ENCODE peak calls at places on chromosomes 2 and 18, in four cellular contexts. J, P, C and S are unnamed samples.

GRCh38 chr18:63111549-63112402 is 207.8 kb downstream of the BCL2 start:
- DNase-seq in J (no peak), P (peak), C (peak), S (no peak)

GRCh38 chr2:143345887-143346612 is 216.8 kb downstream of the ARHGAP15 start:
- DNase-seq in C (no peak), J (no peak), P (no peak), S (no peak)

GRCh38 chr18:68714356-68714706 is 577 bp downstream of the TMX3 start:
- DNase-seq in J (no peak), C (peak), P (no peak), S (no peak)

GRCh38 chr2:149040451-149040850 is 2.0 kb downstream of the LYPD6B start:
- DNase-seq in P (no peak), J (no peak), C (peak), S (no peak)

GRCh38 chr2:109549016-109549595 is 64.7 kb downstream of the SEPTIN10 start:
- DNase-seq in P (no peak), C (no peak), J (no peak), S (no peak)

GRCh38 chr2:144389151-144389929 is 130.6 kb downstream of the ZEB2 start:
- DNase-seq in J (no peak), P (no peak), C (no peak), S (peak)

GRCh38 chr2:148253716-148254115 is 232.8 kb downstream of the MBD5 start:
- DNase-seq in J (no peak), P (no peak), C (no peak), S (peak)

GRCh38 chr18:394276-394996 is 106.1 kb downstream of the COLEC12 start:
- DNase-seq in P (no peak), C (no peak), J (peak), S (no peak)

GRCh38 chr18:69127844-69128486 is 272.7 kb upstream of the DOK6 start:
- DNase-seq in P (peak), J (peak), C (no peak), S (no peak)

GRCh38 chr2:164066095-164066494 is 330.3 kb upstream of the FIGN start:
- DNase-seq in P (no peak), J (no peak), C (no peak), S (no peak)

GRCh38 chr2:100185105-100185504 is 42.7 kb upstream of the AFF3 start:
- DNase-seq in J (no peak), C (no peak), P (no peak), S (no peak)

GRCh38 chr2:118105497-118105896 is 17.2 kb downstream of the INSIG2 start:
- DNase-seq in J (no peak), C (no peak), P (no peak), S (no peak)

GRCh38 chr2:15311201-15311882 is 249.8 kb downstream of the NBAS start:
- DNase-seq in C (peak), P (no peak), J (peak), S (no peak)

GRCh38 chr2:100286318-100286717 is 36.0 kb downstream of the LONRF2 start:
- DNase-seq in J (peak), P (no peak), C (no peak), S (no peak)

GRCh38 chr2:98654702-98655488 is 46.5 kb downstream of the UNC50 start:
- DNase-seq in J (no peak), C (no peak), P (no peak), S (no peak)

GRCh38 chr2:101119431-101119830 is 31.8 kb downstream of the TBC1D8 start:
- DNase-seq in P (peak), C (peak), J (peak), S (peak)

GRCh38 chr18:48955528-48956261 is 4.9 kb upstream of the SMAD7 start:
- DNase-seq in P (peak), C (peak), J (peak), S (peak)

GRCh38 chr2:165871025-165871424 is 77.0 kb upstream of the GALNT3 start:
- DNase-seq in J (no peak), C (no peak), P (no peak), S (no peak)

GRCh38 chr2:165863816-165864221 is 69.8 kb upstream of the GALNT3 start:
- DNase-seq in C (no peak), J (no peak), P (no peak), S (no peak)

GRCh38 chr2:165870346-165870745 is 76.3 kb upstream of the GALNT3 start:
- DNase-seq in P (no peak), C (no peak), J (no peak), S (no peak)

GRCh38 chr2:165864353-165864752 is 70.3 kb upstream of the GALNT3 start:
- DNase-seq in P (no peak), C (no peak), J (no peak), S (no peak)

GRCh38 chr2:165868211-165868610 is 74.2 kb upstream of the GALNT3 start:
- DNase-seq in C (peak), P (peak), J (no peak), S (no peak)
- TF ChIP-seq CTCF in C (no peak), P (no peak), J (no peak), S (no peak)

GRCh38 chr2:198498048-198498447 is 693.7 kb downstream of the PLCL1 start:
- DNase-seq in C (no peak), P (no peak), J (no peak), S (no peak)

GRCh38 chr2:198494940-198495339 is 690.5 kb downstream of the PLCL1 start:
- DNase-seq in C (no peak), J (no peak), P (no peak), S (no peak)

DNA sequence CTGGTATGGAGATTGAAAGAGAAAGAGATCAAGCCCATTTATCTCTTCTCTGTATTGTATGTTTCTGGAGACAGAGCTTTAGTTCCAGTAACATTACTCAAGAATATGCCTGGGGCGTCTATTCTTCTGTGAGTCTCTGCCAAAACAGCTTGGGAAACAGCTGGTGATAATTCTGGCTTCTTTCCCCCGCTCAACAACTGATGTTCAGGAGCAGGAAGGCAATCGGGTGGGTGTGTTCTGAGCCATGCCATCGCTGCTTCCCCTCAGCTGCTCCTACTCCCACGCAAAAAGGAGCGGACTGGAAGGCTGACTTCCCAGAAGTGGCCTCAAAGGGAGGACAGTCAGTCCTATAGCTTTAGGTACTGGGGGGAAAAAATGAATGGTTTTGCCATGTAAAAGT is 695.1 kb downstream of the PLCL1 start:
- DNase-seq in C (no peak), P (peak), J (peak), S (no peak)
- H3K4me3 ChIP-seq in C (no peak), P (no peak), J (no peak), S (no peak)

DNA sequence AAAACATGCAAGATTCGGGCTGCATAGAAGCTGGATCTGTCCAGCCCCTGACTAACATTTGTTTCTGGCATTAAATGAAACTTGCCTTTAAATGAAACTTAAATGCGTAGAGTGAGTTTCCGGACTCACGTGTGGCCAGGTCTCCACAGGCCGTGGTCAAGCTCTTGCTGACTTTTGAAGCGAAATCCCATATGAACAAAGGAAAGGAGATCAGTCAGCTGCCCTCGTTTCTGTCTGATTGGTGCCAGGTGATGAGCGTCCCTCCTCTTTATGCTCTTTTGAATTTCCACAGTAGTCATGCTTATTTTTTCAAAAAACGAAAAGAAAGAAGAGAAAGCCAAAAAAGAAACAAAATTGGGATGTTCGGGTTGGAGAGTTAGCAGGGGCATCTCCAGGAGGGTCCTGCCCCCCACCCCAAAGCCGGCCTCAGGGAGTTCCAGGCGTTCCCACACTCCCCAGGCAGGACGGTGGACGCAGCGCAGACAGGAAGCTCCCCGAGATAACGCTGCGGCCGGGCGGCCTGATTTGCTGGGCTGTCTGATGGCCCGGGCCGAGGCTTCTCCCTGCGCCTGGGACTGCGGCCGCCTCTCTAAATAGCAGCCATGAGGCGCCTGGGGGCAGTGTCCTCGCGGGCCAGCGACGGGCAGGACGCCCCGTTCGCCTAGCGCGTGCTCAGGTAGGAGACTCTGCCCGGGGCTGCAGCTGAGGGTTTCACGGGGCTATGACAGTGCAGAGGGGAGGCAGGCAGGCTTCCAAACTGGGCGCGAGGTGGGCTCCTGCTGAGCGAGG is at the start of gene COLEC11:
- DNase-seq in J (peak), C (peak), P (no peak), S (no peak)
- TF ChIP-seq CTCF in J (peak), C (peak), P (peak), S (no peak)

GRCh38 chr2:11132036-11132671 is 23.1 kb upstream of the SLC66A3 start:
- DNase-seq in J (no peak), P (no peak), C (no peak), S (no peak)
- H3K4me3 ChIP-seq in J (no peak), P (no peak), C (no peak), S (no peak)

DNA sequence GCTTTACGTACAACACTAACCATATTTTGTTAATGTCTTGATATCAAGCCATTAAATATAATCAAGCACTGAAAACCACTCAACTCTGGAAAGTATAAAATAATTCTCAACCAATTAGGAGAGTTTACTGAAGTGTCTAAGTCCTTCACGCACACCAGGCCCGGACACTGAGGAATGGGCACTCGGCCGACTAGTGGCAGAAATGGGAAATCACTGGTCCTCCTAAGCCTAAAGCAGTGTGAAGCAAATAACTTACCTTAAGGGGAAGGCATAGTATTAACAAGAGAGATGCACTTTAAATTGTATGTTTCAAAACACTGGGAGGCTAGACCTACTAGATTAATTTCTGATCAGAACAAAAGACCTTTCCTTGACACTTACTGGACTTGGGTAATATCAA is 45.7 kb downstream of the FAM210A start:
- DNase-seq in P (no peak), J (no peak), C (peak), S (peak)
- TF ChIP-seq CTCF in P (peak), J (peak), C (peak), S (peak)

DNA sequence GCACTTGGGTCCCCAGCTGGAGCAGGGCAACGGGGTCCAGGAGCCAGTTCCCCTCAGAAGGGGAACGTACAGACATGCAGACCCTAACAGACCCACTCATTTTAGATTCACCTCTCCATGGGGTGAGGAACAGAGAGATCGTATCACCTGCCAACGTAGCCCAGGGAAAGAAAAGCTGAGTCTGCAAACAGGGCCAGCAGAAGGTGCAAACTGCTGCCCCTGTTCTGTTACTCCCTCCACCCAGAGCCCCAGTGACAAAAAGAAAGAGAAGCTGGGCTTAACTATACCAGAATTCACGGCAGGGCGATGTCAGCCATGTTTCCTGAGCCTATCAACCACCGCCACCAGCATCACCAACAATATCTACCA is 817 bp upstream of the HS1BP3 start:
- DNase-seq in C (no peak), J (no peak), P (no peak), S (no peak)
- H3K4me3 ChIP-seq in C (peak), J (peak), P (no peak), S (no peak)

GRCh38 chr18:22219568-22220355 is 50.4 kb downstream of the GATA6 start:
- DNase-seq in C (no peak), J (no peak), P (no peak), S (no peak)
- TF ChIP-seq CTCF in C (peak), J (peak), P (peak), S (no peak)

GRCh38 chr2:39408351-39409136 is 28.5 kb downstream of the MAP4K3 start:
- DNase-seq in J (peak), C (no peak), P (peak), S (no peak)
- H3K4me3 ChIP-seq in J (no peak), C (no peak), P (no peak), S (no peak)

DNA sequence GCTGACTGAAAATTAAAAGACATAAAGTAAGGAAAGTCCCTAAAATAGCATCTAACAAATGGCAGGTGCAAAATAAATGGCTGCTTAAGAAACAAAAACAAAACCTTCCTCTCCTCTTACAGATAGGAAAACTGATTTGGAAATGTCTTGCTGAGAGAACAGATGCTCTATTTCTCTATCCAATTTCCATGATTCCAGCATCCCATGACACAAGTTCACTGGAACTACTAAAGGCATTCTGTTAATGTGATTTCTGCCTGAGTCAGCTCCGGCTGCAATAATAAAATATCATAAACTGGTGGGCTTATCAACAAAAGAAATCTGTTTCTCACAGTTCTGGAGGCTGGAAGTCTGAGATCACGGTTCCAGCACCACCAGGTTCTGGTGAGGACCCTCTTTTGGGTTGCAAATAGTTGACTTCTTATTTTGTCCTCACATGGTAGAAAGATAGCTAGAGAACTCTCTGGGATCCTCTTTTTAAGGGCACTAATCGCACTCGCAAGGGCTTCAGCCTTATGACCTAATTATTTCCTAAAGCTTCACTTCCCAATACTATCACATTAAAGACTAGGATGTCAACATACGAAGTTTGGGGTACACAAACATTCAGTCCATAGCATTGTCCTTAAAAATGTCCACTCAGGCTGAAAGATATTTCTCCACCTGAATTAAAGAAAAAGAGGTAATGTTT is 78.2 kb upstream of the GALNT3 start:
- DNase-seq in C (no peak), J (peak), P (peak), S (no peak)
- TF ChIP-seq CTCF in C (no peak), J (no peak), P (no peak), S (no peak)

DNA sequence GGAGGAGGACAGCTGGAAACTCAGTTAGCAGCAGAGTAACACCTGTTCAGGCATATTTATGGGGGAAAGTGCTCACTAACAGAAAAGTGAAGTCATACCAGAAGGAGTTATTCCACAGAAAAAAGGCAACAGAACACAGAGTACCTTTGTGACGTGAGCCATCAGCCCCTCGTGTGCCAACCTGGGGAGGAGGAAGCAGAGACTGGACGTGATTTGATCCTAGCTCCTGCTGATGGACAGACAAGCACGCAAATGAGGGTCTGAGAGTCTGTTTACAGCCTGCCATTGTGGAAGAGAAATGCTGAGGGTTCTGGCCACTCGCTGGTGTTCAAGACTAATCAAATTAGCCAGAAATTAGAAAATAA is 120.7 kb downstream of the ZNF521 start:
- DNase-seq in C (no peak), P (no peak), J (no peak), S (no peak)
- H3K4me3 ChIP-seq in C (no peak), P (peak), J (peak), S (no peak)